ENCODE peak calls at places on chromosome 10, in ten cellular contexts. P is AG08395; D is posterior vena cava; L is caudate nucleus; K is occipital lobe; T is activated T-helper 9 cell treated with anti-CD3 and anti-CD28 coated beads, Interleukin-2, amount 50 U/mL, for 16 hours; N is NCI-H1417; G is CD4-positive, CD25-positive, alpha-beta regulatory T cell; S is Right ventricle myocardium inferior; J is hepatocyte. E is an unnamed sample.

GRCh38 chr10:69968830-69969229 is 83.8 kb upstream of the MACROH2A2 start:
- DNase-seq in K (no peak), P (no peak), D (no peak), N (peak; percentile 6), J (peak; percentile 48), L (no peak), T (no peak), G (no peak), S (no peak), E (no peak)

GRCh38 chr10:75910032-75910431 is 478.6 kb downstream of the LRMDA start:
- DNase-seq in S (no peak), P (peak; percentile 19), N (no peak), D (no peak), G (no peak), L (no peak), K (no peak), T (no peak), J (peak; percentile 34), E (no peak)

GRCh38 chr10:47241946-47242900 is 57.8 kb upstream of the GDF10 start:
- DNase-seq in D (no peak), G (no peak), L (no peak), K (no peak), N (no peak), J (no peak), P (no peak), T (no peak), S (no peak), E (no peak)

GRCh38 chr10:60363187-60363586 is 26.5 kb downstream of the ANK3 start:
- DNase-seq in D (no peak), N (no peak), G (no peak), T (no peak), J (no peak), L (no peak), S (no peak), K (no peak), P (no peak), E (no peak)

GRCh38 chr10:35872666-35873065 is 230.6 kb upstream of the FZD8 start:
- DNase-seq in D (no peak), T (no peak), G (no peak), L (no peak), J (no peak), N (no peak), K (no peak), S (no peak), P (no peak), E (no peak)

GRCh38 chr10:63718006-63718405 is 196.8 kb downstream of the REEP3 start:
- DNase-seq in P (peak; percentile 24), L (no peak), K (no peak), G (no peak), S (no peak), T (no peak), N (no peak), D (no peak), J (no peak), E (no peak)

GRCh38 chr10:23037561-23037960 is 57.8 kb upstream of the MSRB2 start:
- DNase-seq in L (no peak), J (no peak), N (no peak), S (no peak), D (no peak), T (no peak), K (peak; percentile 32), P (no peak), G (no peak), E (no peak)

GRCh38 chr10:15864419-15864818 is 4.1 kb upstream of the MINDY3 start:
- DNase-seq in T (no peak), S (no peak), G (no peak), N (no peak), L (no peak), D (no peak), J (no peak), P (no peak), K (no peak), E (no peak)

GRCh38 chr10:77926566-77927342 is at the start of gene DLG5:
- DNase-seq in N (peak; percentile 17), T (no peak), L (no peak), G (no peak), J (peak; percentile 80), P (peak; percentile 81), K (no peak), D (peak; percentile 88), S (peak; percentile 80), E (peak; percentile 48)

GRCh38 chr10:91908358-91909177 is 718 bp downstream of the FGFBP3 start:
- DNase-seq in N (peak; percentile 70), D (peak; percentile 95), P (peak; percentile 74), K (peak; percentile 67), G (peak; percentile 87), J (peak; percentile 88), T (peak; percentile 57), S (peak; percentile 90), L (no peak), E (peak; percentile 75)

GRCh38 chr10:80133221-80133620 is 691 bp downstream of the PLAC9 start:
- DNase-seq in D (peak; percentile 89), P (peak; percentile 48), T (no peak), G (no peak), K (no peak), N (no peak), S (peak; percentile 77), L (no peak), J (no peak), E (no peak)

GRCh38 chr10:61183971-61184370 is 240.0 kb upstream of the RHOBTB1 start:
- DNase-seq in G (no peak), T (no peak), S (no peak), N (no peak), P (no peak), L (no peak), K (no peak), J (no peak), D (no peak), E (no peak)

GRCh38 chr10:99791831-99792230 is 9.4 kb downstream of the ABCC2 start:
- DNase-seq in D (no peak), T (no peak), K (no peak), P (no peak), G (no peak), S (no peak), N (no peak), L (no peak), J (no peak), E (peak; percentile 13)

GRCh38 chr10:20443094-20443493 is 454.0 kb downstream of the NEBL start:
- DNase-seq in P (no peak), L (no peak), N (no peak), K (no peak), G (no peak), J (no peak), D (no peak), T (no peak), S (no peak), E (no peak)

GRCh38 chr10:75404335-75405200 is 3.0 kb upstream of the ZNF503 start:
- DNase-seq in L (no peak), K (no peak), P (no peak), D (no peak), S (no peak), G (no peak), N (peak; percentile 38), T (no peak), J (peak; percentile 75), E (no peak)

GRCh38 chr10:14926061-14926470 is 27.8 kb downstream of the DCLRE1C start:
- DNase-seq in J (peak; percentile 71), G (no peak), K (no peak), D (no peak), N (no peak), S (no peak), T (no peak), P (no peak), L (no peak), E (no peak)

GRCh38 chr10:53440641-53441040 is 668.1 kb upstream of the MBL2 start:
- DNase-seq in L (no peak), K (no peak), S (no peak), D (no peak), G (no peak), N (no peak), P (no peak), T (no peak), J (no peak), E (no peak)

GRCh38 chr10:68963151-68963550 is 7.2 kb downstream of the DDX21 start:
- DNase-seq in P (no peak), L (no peak), T (no peak), J (no peak), S (no peak), D (no peak), K (no peak), G (no peak), N (no peak), E (peak; percentile 42)

GRCh38 chr10:71270301-71270777 is 48.7 kb upstream of the SLC29A3 start:
- DNase-seq in N (peak; percentile 27), S (peak; percentile 64), K (peak; percentile 24), T (no peak), G (peak; percentile 50), J (peak; percentile 90), L (no peak), D (no peak), P (peak; percentile 85), E (peak; percentile 38)

GRCh38 chr10:48658243-48658888 is 26.3 kb upstream of the WDFY4 start:
- DNase-seq in K (peak; percentile 24), L (no peak), N (peak; percentile 50), S (peak; percentile 89), D (peak; percentile 89), G (peak; percentile 63), P (peak; percentile 72), T (peak; percentile 44), J (peak; percentile 86), E (peak; percentile 62)

GRCh38 chr10:89785095-89785494 is 83.7 kb downstream of the KIF20B start:
- DNase-seq in T (no peak), D (no peak), S (no peak), K (no peak), P (no peak), N (no peak), J (no peak), L (no peak), G (peak; percentile 38), E (no peak)

GRCh38 chr10:101079874-101080273 is 18.1 kb downstream of the KAZALD1 start:
- DNase-seq in L (no peak), S (no peak), G (no peak), T (no peak), D (no peak), K (no peak), N (no peak), J (no peak), P (no peak), E (no peak)

GRCh38 chr10:17910144-17910789 is 41.5 kb upstream of the SLC39A12 start:
- DNase-seq in P (peak; percentile 53), J (peak; percentile 72), G (peak; percentile 47), L (no peak), D (no peak), K (no peak), T (no peak), S (no peak), N (no peak), E (peak; percentile 21)

GRCh38 chr10:80104066-80104926 is 25.8 kb downstream of the TMEM254 start:
- DNase-seq in P (peak; percentile 87), N (no peak), S (no peak), J (peak; percentile 67), G (peak; percentile 21), L (no peak), D (no peak), T (no peak), K (no peak), E (peak; percentile 98)

GRCh38 chr10:70752571-70752970 is 32.6 kb downstream of the TBATA start:
- DNase-seq in J (no peak), N (no peak), T (no peak), P (no peak), S (no peak), D (peak; percentile 58), K (no peak), L (no peak), G (no peak), E (no peak)